ENCODE peak calls at places on chromosomes 5 and 9, in seven cellular contexts. X is right lobe of liver; E is lower leg skin; T is CD8-positive, alpha-beta T cell; I is Caco-2; H is choroid plexus epithelial cell; L is left ventricle myocardium inferior. G is an unnamed sample.

GRCh38 chr9:128716581-128717254 is 7.2 kb downstream of the ZDHHC12 start:
- DNase-seq in H (no peak), L (no peak), I (no peak), E (no peak), X (peak; percentile 12), T (no peak), G (no peak)

GRCh38 chr5:198516-198915 is 7.2 kb downstream of the LRRC14B start:
- DNase-seq in X (no peak), T (no peak), L (no peak), I (no peak), E (no peak), H (no peak), G (no peak)

GRCh38 chr9:1647776-1648175 is 367.4 kb upstream of the SMARCA2 start:
- DNase-seq in T (no peak), X (no peak), L (no peak), E (no peak), I (no peak), H (peak; percentile 4), G (no peak)

GRCh38 chr5:79002374-79002773 is 17.3 kb upstream of the ARSB start:
- DNase-seq in L (no peak), I (no peak), H (no peak), X (no peak), T (no peak), E (no peak), G (peak; percentile 27)

GRCh38 chr5:114544561-114544960 is 182.7 kb downstream of the KCNN2 start:
- DNase-seq in E (no peak), T (no peak), H (no peak), I (peak; percentile 60), L (no peak), X (no peak), G (no peak)

GRCh38 chr5:108727154-108727638 is 20.5 kb upstream of the FER start:
- DNase-seq in L (no peak), T (no peak), H (peak; percentile 26), E (peak; percentile 87), I (no peak), X (no peak), G (peak; percentile 39)

GRCh38 chr9:114070188-114071103 is 7.7 kb downstream of the AMBP start:
- DNase-seq in T (no peak), I (peak; percentile 35), E (peak; percentile 79), H (no peak), X (no peak), L (no peak), G (no peak)

GRCh38 chr9:127491516-127491915 is 40.2 kb downstream of the LRSAM1 start:
- DNase-seq in L (no peak), H (no peak), X (no peak), I (no peak), E (no peak), T (no peak), G (no peak)

GRCh38 chr5:9452181-9452580 is 93.7 kb downstream of the SEMA5A start:
- DNase-seq in X (no peak), L (no peak), T (no peak), I (no peak), E (no peak), H (no peak), G (no peak)

GRCh38 chr5:106849266-106849665 is 821.5 kb downstream of the EFNA5 start:
- DNase-seq in T (no peak), I (no peak), E (no peak), H (no peak), L (no peak), X (no peak), G (no peak)

GRCh38 chr9:92558612-92559374 is 23.0 kb upstream of the ECM2 start:
- DNase-seq in T (no peak), E (no peak), H (no peak), X (no peak), I (no peak), L (peak; percentile 25), G (no peak)

GRCh38 chr5:154646841-154647759 is 108.1 kb upstream of the LARP1 start:
- DNase-seq in I (peak; percentile 92), X (peak; percentile 78), E (no peak), T (peak; percentile 11), L (peak; percentile 38), H (peak; percentile 51), G (peak; percentile 12)

GRCh38 chr5:124054564-124054963 is 542.6 kb downstream of the CSNK1G3 start:
- DNase-seq in L (no peak), H (no peak), I (no peak), E (no peak), X (no peak), T (no peak), G (no peak)

DNA sequence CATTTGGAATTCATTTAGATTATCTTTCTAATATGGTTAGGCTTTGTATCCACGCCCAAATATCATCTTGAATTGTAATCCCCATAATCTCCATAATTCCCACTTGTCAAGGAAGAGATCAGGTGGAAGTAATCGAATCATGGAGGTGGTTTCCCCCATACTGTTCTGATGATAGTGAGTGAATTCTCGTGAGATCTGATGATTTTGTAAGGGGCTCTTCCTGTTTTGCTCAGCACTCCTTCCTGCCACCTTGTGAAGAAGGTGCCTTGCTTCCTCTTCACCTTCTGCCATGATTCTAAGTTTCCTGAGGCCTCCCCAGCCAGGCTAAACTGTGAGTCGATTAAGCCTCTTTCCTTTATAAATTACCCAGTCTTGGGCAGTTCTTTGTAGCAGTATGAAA is 527.5 kb upstream of the ARRDC3 start:
- DNase-seq in E (no peak), I (no peak), X (no peak), T (no peak), H (no peak), L (no peak), G (no peak)
- TF ChIP-seq CTCF in E (no peak), I (no peak), X (no peak), T (no peak), H (no peak), L (no peak), G (no peak)

GRCh38 chr9:18976368-18977238 is 56.4 kb downstream of the SAXO1 start:
- DNase-seq in I (no peak), X (no peak), H (peak; percentile 80), E (no peak), T (no peak), L (no peak), G (peak; percentile 96)
- H3K4me3 ChIP-seq in I (no peak overlapping the region), X (no peak overlapping the region), H (peak overlapping the region; percentile 31), E (no peak overlapping the region), T (no peak overlapping the region), L (peak overlapping the region; percentile 33), G (peak overlapping the region; percentile 42)

DNA sequence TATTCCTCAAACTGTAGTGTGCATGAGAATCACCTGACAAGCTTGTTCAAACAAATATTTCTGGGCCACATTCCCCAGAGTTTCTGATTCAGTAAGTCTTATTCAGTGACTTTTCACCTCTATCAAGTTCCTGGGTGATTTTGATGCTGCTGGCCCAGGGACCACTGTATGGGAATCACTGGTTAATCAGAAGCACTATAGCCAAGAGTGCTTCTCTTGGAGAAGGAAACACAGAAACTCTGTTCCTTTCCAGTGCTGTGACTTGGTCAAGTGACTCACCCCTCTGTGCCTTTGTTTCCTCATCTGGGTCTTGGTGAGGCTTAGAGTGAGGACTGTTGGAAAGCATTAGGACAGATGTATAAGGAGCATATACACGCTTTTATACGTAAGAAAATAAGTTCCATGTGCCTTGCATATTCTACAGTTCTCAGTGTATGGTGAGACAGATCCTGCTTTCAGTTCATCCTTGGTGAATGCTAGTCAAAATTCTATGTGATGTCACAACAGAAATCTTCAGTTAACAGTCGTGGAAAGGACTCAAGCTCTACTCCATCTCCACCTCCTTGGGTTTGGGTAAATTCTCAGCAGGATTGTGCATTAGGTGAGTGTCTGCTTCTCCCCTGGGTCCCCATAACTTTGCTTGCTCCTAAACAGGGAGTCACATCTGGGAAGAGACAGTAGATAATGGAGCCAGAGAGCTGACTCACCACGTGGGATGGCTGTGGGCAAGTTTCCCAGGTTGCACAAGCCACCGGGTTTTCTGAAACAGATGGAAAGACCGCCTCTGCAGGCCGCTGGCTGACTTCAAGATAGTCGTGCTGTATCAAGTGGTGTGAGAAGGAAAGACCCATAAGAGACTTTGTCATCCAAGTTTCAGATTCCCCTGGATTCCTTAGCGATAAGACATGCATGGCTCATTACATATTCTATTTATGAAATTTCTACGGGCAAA is 117.0 kb downstream of the NXNL2 start:
- DNase-seq in X (peak; percentile 55), E (peak; percentile 97), L (peak; percentile 84), T (no peak), I (no peak), H (peak; percentile 97), G (peak; percentile 99)
- TF ChIP-seq CTCF in X (no peak), E (no peak), L (peak; percentile 37), T (no peak), I (no peak), H (peak; percentile 65), G (peak; percentile 53)

DNA sequence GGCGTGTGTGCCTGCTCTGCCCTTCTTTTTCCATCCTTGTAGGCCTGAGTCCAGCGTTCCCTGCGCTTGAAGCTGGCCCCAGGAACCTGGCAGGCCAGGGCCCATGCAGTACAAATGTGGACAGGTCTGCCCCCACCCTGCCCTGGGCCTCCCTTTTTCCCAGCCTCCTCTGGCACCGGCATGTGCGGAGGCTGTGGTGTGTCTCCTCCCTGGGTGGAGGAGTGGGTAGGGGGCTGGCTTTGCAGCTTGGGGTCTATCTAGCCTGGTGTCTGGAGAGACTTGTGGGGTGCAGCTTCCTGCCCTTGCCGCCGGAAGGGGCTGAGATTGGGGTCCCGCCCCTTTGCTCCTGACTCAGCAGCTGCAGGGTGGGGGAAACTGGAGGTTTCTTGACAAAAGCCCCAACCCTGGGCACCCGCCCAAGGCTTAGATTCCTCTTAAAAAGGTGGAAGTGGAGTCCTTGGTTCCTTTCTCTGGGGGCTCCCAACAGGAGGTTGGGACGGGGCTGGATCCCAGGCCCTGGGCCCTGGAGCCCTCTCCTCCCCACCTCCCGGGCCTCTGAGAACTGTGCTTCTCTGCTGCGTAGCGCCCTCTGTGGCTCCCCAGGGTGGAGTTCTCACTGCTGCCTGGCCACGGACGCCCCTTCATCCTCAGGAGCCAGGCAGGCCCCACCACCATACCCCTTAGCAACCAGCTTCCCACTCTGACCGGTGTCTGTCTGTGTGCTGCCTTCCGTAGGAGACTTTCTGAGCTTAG is 18.0 kb downstream of the RXRA start:
- DNase-seq in T (peak; percentile 26), L (peak; percentile 77), I (no peak), H (no peak), E (no peak), X (no peak), G (peak; percentile 70)
- H3K4me3 ChIP-seq in T (no peak overlapping the region), L (peak overlapping the region; percentile 6), I (no peak overlapping the region), H (no peak overlapping the region), E (no peak overlapping the region), X (no peak overlapping the region), G (no peak overlapping the region)

GRCh38 chr5:150734579-150735384 is 24.0 kb downstream of the DCTN4 start:
- DNase-seq in T (no peak), H (no peak), L (peak; percentile 57), X (peak; percentile 63), I (no peak), E (no peak), G (no peak)
- TF ChIP-seq CTCF in T (no peak), H (no peak), L (no peak), X (no peak), I (peak; percentile 27), E (no peak), G (no peak)

G was measured in fibroblast of the aortic adventitia.